ENCODE peak calls at places on chromosome 17, in seven cellular contexts. L is heart right ventricle; U is fibroblast of lung; D is thyroid gland; F is mammary epithelial cell; Y is neural progenitor cell; B is CD4-positive, alpha-beta T cell. N is an unnamed sample.

GRCh38 chr17:82325286-82326180 is 8.0 kb downstream of the SECTM1 start:
- DNase-seq in L (no peak), U (no peak), D (no peak), F (no peak), Y (no peak), B (no peak), N (no peak)

GRCh38 chr17:73142763-73143395 is 21.9 kb upstream of the SSTR2 start:
- DNase-seq in L (no peak), U (peak), D (no peak), F (peak), Y (no peak), B (no peak), N (no peak)

GRCh38 chr17:17426184-17426583 is 50.6 kb upstream of the MED9 start:
- DNase-seq in L (no peak), U (no peak), D (no peak), F (no peak), Y (no peak), B (no peak), N (no peak)

GRCh38 chr17:63425478-63425877 is 20.6 kb downstream of the CYB561 start:
- DNase-seq in L (peak), U (peak), D (peak), F (peak), Y (peak), B (peak), N (peak)

GRCh38 chr17:55351027-55351625 is 70.5 kb downstream of the MMD start:
- DNase-seq in L (no peak), U (no peak), D (no peak), F (no peak), Y (no peak), B (no peak), N (no peak)

GRCh38 chr17:12134587-12134986 is 113.9 kb downstream of the MAP2K4 start:
- DNase-seq in L (no peak), U (no peak), D (no peak), F (no peak), Y (no peak), B (no peak), N (no peak)

GRCh38 chr17:5019475-5019956 is 15.7 kb downstream of the SLC52A1 start:
- DNase-seq in L (no peak), U (no peak), D (no peak), F (no peak), Y (peak), B (peak), N (no peak)

GRCh38 chr17:17839792-17840707 is 3.3 kb upstream of the SREBF1 start:
- DNase-seq in L (peak), U (peak), D (peak), F (peak), Y (peak), B (peak), N (no peak)

GRCh38 chr17:68972119-68972704 is 17.0 kb upstream of the ABCA8 start:
- DNase-seq in L (no peak), U (peak), D (no peak), F (no peak), Y (peak), B (no peak), N (no peak)

GRCh38 chr17:19012171-19013080 is 7.9 kb upstream of the FAM83G start:
- DNase-seq in L (no peak), U (no peak), D (no peak), F (no peak), Y (no peak), B (no peak), N (no peak)

GRCh38 chr17:50059759-50060273 is 3.9 kb downstream of the ITGA3 start:
- DNase-seq in L (no peak), U (peak), D (peak), F (peak), Y (no peak), B (no peak), N (peak)

GRCh38 chr17:76240461-76241204 is at the start of gene RNF157:
- DNase-seq in L (peak), U (peak), D (peak), F (no peak), Y (peak), B (peak), N (no peak)

GRCh38 chr17:17598003-17598402 is 6.5 kb upstream of the PEMT start:
- DNase-seq in L (no peak), U (no peak), D (no peak), F (no peak), Y (no peak), B (no peak), N (no peak)

GRCh38 chr17:47929218-47930000 is 12.0 kb upstream of the PNPO start:
- DNase-seq in L (peak), U (no peak), D (no peak), F (no peak), Y (no peak), B (no peak), N (no peak)

GRCh38 chr17:31695456-31696090 is 163.5 kb downstream of the COPRS start:
- DNase-seq in L (no peak), U (peak), D (no peak), F (no peak), Y (no peak), B (no peak), N (no peak)

GRCh38 chr17:15398291-15398690 is 56.9 kb upstream of the TEKT3 start:
- DNase-seq in L (no peak), U (peak), D (no peak), F (peak), Y (no peak), B (no peak), N (no peak)

GRCh38 chr17:40560592-40561293 is 4.5 kb downstream of the CCR7 start:
- DNase-seq in L (no peak), U (peak), D (peak), F (no peak), Y (no peak), B (peak), N (peak)
- H3K27ac ChIP-seq in L (peak), U (no peak), D (peak), F (no peak), Y (no peak), B (peak), N (no peak)

DNA sequence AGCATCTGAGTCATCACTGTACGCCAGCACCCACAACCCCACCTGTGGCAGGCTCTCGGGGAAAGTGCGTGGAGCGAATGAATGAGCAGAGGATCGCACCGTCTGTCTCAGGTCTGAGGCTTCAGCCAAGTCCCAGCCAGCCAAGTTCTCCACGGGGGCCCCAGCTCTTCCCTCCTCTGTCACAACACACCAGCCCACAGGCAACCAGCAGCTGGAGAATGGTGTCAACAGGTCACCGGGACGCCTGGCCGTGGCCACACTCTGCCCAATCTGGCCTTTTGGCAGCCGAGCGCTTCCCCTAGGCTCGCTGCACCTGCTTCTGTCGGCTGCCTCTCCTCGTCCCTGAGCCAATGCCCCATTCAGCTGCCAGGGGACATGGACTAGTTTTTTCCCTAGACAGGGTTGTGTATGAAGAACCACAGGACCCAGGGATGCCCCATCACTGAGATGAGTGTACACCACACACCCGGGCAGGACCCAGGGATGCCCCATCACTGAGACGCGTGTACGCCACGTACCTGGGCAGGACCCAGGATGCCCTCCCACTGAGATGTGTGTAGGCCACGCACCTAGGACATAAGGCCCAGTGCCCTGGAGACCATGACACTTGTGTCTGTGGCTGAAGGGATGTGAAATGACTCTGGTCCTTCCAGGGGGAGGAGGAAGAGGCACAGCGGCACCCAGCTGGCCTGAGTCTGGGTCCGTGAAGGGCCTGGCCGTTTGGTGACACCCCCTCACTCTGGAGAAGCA is 52.8 kb downstream of the ABR start:
- DNase-seq in L (no peak), U (no peak), D (no peak), F (no peak), Y (no peak), B (no peak), N (no peak)
- H3K27ac ChIP-seq in L (no peak), U (no peak), D (no peak), F (no peak), Y (no peak), B (no peak), N (no peak)

GRCh38 chr17:39969375-39969774 is 6.6 kb downstream of the GSDMA start:
- DNase-seq in L (no peak), U (no peak), D (no peak), F (no peak), Y (no peak), B (no peak), N (no peak)
- H3K27ac ChIP-seq in L (no peak), U (no peak), D (no peak), F (no peak), Y (no peak), B (no peak), N (no peak)

GRCh38 chr17:78126895-78127239 is 1.7 kb downstream of the TMC6 start:
- DNase-seq in L (no peak), U (no peak), D (no peak), F (no peak), Y (no peak), B (no peak), N (no peak)
- H3K27ac ChIP-seq in L (peak), U (no peak), D (no peak), F (no peak), Y (no peak), B (peak), N (no peak)

GRCh38 chr17:74610108-74610507 is 13.4 kb downstream of the CD300E start:
- DNase-seq in L (no peak), U (no peak), D (no peak), F (no peak), Y (peak), B (no peak), N (no peak)
- H3K27ac ChIP-seq in L (no peak), U (no peak), D (no peak), F (no peak), Y (no peak), B (no peak), N (no peak)